ENCODE peak calls at places on chromosomes 1 and 21, in eight cellular contexts. X, F, R, Y, G, M, S and Q are unnamed samples.
A peak's percentile ranks its signal among the peaks of the same experiment; 100 is the strongest.

GRCh38 chr1:151934048-151934493 is 24.8 kb upstream of the THEM4 start:
- DNase-seq in G (peak; percentile 16), F (peak; percentile 10), M (peak; percentile 49), S (peak; percentile 68), X (peak; percentile 62), Y (no peak), R (no peak), Q (peak; percentile 60)

GRCh38 chr1:81126989-81127571 is 673.7 kb upstream of the ADGRL2 start:
- DNase-seq in F (no peak), S (peak; percentile 34), Y (no peak), G (no peak), X (no peak), R (no peak), M (no peak), Q (peak; percentile 49)

GRCh38 chr1:172006660-172007059 is 165.4 kb downstream of the DNM3 start:
- DNase-seq in Y (no peak), F (no peak), M (no peak), R (no peak), S (no peak), G (no peak), X (no peak), Q (no peak)

GRCh38 chr1:227926896-227927885 is 20.5 kb downstream of the WNT9A start:
- DNase-seq in Y (no peak), R (no peak), M (no peak), X (no peak), G (no peak), F (no peak), S (no peak), Q (no peak)

GRCh38 chr1:218351617-218352438 is 6.7 kb downstream of the TGFB2 start:
- DNase-seq in X (peak; percentile 10), G (no peak), S (peak; percentile 60), R (no peak), M (peak; percentile 51), Y (no peak), F (no peak), Q (peak; percentile 66)

GRCh38 chr21:16124397-16125130 is 394.8 kb downstream of the USP25 start:
- DNase-seq in F (no peak), X (no peak), R (peak; percentile 84), S (peak; percentile 85), G (no peak), M (no peak), Y (no peak), Q (peak; percentile 89)

GRCh38 chr1:116574581-116575291 is 3.9 kb upstream of the CD58 start:
- DNase-seq in S (peak; percentile 71), M (peak; percentile 76), G (peak; percentile 22), X (peak; percentile 66), Y (peak; percentile 49), R (peak; percentile 50), F (peak; percentile 18), Q (peak; percentile 65)

GRCh38 chr1:238061967-238062613 is 171.4 kb upstream of the ZP4 start:
- DNase-seq in X (no peak), G (no peak), Y (no peak), M (no peak), R (peak; percentile 64), F (no peak), S (no peak), Q (peak; percentile 29)

GRCh38 chr1:111956155-111956817 is 33.2 kb downstream of the KCND3 start:
- DNase-seq in M (no peak), Y (no peak), F (no peak), S (no peak), X (no peak), G (no peak), R (no peak), Q (no peak)

GRCh38 chr1:208461680-208462079 is 217.5 kb upstream of the PLXNA2 start:
- DNase-seq in M (peak; percentile 24), F (no peak), Y (no peak), G (no peak), X (no peak), S (no peak), R (no peak), Q (no peak)